ENCODE peak calls at places on chromosome 14, in seven cellular contexts. U is aorta; O is fibroblast of lung; D is effector memory CD4-positive, alpha-beta T cell; E is mammary epithelial cell; H is upper lobe of right lung; P is sigmoid colon. Z is an unnamed sample.

GRCh38 chr14:85599939-85600338 is 70.0 kb downstream of the FLRT2 start:
- DNase-seq in U (no peak), O (peak; percentile 76), D (no peak), E (no peak), H (no peak), P (no peak), Z (no peak)

GRCh38 chr14:68210729-68211299 is 391.2 kb downstream of the RAD51B start:
- DNase-seq in U (no peak), O (peak; percentile 99), D (peak; percentile 8), E (peak; percentile 95), H (no peak), P (no peak), Z (peak; percentile 80)

GRCh38 chr14:51398898-51399297 is 158.9 kb downstream of the TMX1 start:
- DNase-seq in U (no peak), O (peak; percentile 84), D (no peak), E (peak; percentile 99), H (no peak), P (no peak), Z (no peak)

GRCh38 chr14:104194016-104194415 is 55.6 kb downstream of the KIF26A start:
- DNase-seq in U (no peak), O (no peak), D (no peak), E (no peak), H (no peak), P (no peak), Z (no peak)

GRCh38 chr14:36656769-36657408 is 4.8 kb upstream of the PAX9 start:
- DNase-seq in U (no peak), O (no peak), D (no peak), E (no peak), H (no peak), P (no peak), Z (no peak)

GRCh38 chr14:56248442-56248841 is 130.2 kb downstream of the PELI2 start:
- DNase-seq in U (no peak), O (no peak), D (no peak), E (no peak), H (no peak), P (no peak), Z (no peak)

GRCh38 chr14:88233915-88234314 is 89.2 kb downstream of the KCNK10 start:
- DNase-seq in U (no peak), O (no peak), D (no peak), E (no peak), H (no peak), P (no peak), Z (peak; percentile 17)

GRCh38 chr14:36507847-36508417 is 12.1 kb downstream of the NKX2-1 start:
- DNase-seq in U (no peak), O (no peak), D (no peak), E (no peak), H (no peak), P (no peak), Z (no peak)

GRCh38 chr14:74572829-74573360 is 39.1 kb downstream of the LTBP2 start:
- DNase-seq in U (peak; percentile 47), O (peak; percentile 75), D (no peak), E (peak; percentile 84), H (no peak), P (no peak), Z (no peak)

GRCh38 chr14:33810308-33810707 is 140.6 kb downstream of the EGLN3 start:
- DNase-seq in U (no peak), O (no peak), D (no peak), E (no peak), H (no peak), P (no peak), Z (no peak)

GRCh38 chr14:52068741-52069616 is at the start of gene NID2:
- DNase-seq in U (peak; percentile 94), O (peak; percentile 88), D (no peak), E (peak; percentile 50), H (peak; percentile 71), P (peak; percentile 97), Z (no peak)

GRCh38 chr14:51219473-51220448 is 20.3 kb upstream of the TMX1 start:
- DNase-seq in U (no peak), O (peak; percentile 30), D (no peak), E (no peak), H (no peak), P (no peak), Z (peak; percentile 6)

GRCh38 chr14:92880851-92881250 is 42.1 kb upstream of the CHGA start:
- DNase-seq in U (no peak), O (peak; percentile 6), D (no peak), E (peak; percentile 58), H (no peak), P (no peak), Z (peak; percentile 21)

GRCh38 chr14:68295316-68295816 is 475.8 kb downstream of the RAD51B start:
- DNase-seq in U (no peak), O (no peak), D (no peak), E (no peak), H (no peak), P (no peak), Z (peak; percentile 58)

GRCh38 chr14:45673420-45673819 is 420.4 kb upstream of the MIS18BP1 start:
- DNase-seq in U (no peak), O (no peak), D (no peak), E (no peak), H (no peak), P (no peak), Z (no peak)

GRCh38 chr14:62691613-62692489 is 353.4 kb downstream of the KCNH5 start:
- DNase-seq in U (no peak), O (peak; percentile 99), D (no peak), E (peak; percentile 98), H (no peak), P (no peak), Z (peak; percentile 96)

DNA sequence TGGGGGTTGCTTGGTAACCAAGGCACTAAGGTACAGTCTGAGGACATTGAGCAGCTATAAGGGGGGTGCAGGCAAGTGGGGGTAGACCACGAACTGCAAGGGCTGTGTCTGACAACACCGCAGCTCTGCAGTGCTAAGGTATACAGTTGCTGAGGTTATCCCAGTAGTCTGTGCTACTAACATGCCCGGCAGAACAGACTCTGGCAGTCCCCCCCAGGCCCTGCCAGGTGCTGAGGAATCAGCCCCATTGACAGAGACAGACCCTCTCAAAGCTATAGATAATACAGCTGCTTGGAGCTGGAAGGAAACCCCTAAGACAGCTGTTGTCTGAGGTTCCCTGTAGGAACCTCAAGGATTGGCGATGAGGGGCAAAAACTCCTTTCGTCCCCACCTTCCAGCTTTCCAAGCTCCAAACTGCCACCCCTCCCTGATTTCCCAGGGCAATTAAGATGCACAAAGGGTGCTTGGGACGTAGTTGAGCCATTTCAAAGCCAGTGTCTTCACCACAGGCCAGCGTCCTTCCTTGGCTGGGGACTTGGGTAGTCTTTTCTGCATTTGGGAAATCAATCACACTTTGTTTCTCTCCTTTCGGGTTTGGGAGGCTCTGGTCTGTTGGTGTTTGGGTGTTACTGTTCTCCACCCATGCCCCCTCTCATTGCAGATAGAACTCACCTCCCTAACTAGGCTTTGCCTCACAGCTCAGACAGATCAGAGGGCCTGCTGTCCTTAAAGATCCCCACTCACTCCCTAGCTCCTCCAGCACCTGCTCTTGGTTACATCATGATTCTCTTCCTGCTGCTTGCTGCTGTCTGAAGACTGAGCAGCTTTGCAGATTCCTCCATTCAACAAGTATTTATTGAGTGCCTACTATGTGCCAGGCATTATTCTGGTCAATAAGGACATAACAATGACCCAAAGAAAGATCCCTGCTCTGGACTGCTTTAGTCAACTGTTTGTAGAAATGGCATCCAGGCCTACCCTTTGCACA is 2.0 kb upstream of the MYH7 start:
- DNase-seq in U (no peak), O (no peak), D (no peak), E (no peak), H (no peak), P (no peak), Z (no peak)
- H3K27me3 ChIP-seq in U (no peaks in the 10 kb centered on the region), O (peaks cover 5% of the 10 kb centered on the region), D (no peaks in the 10 kb centered on the region), E (no peaks in the 10 kb centered on the region), H (no peaks in the 10 kb centered on the region), P (no peaks in the 10 kb centered on the region), Z (no peaks in the 10 kb centered on the region)

DNA sequence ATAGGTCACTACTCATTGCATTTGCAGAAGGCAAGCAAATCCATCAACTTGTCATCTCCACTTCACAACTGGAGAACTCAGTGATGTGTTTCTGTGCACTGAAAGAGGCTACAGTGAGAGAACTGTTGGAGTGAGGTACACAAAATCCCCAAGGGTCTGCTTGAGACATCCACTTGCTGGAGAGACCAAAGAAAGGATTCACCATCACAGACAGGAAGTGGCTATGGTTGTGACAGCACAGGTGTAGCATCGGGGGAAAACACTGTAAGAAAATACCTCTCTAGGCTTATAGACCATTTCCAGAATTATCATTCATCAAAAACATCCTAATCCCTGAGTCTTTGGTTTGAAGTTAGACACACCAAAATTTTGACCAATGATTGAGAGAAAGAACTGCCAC is 201.3 kb upstream of the OR4E1 start:
- DNase-seq in U (no peak), O (no peak), D (no peak), E (no peak), H (no peak), P (no peak), Z (peak; percentile 11)
- H3K27ac ChIP-seq in U (no peak overlapping the region), O (no peak overlapping the region), D (peak overlapping the region; percentile 54), E (no peak overlapping the region), H (peak overlapping the region; percentile 52), P (no peak overlapping the region), Z (no peak overlapping the region)

GRCh38 chr14:70188608-70189540 is at the start of gene SLC8A3:
- DNase-seq in U (peak; percentile 74), O (peak; percentile 48), D (no peak), E (peak; percentile 57), H (peak; percentile 66), P (no peak), Z (peak; percentile 3)

GRCh38 chr14:70188292-70188607 is 501 bp downstream of the SLC8A3 start:
- DNase-seq in U (no peak), O (peak; percentile 9), D (no peak), E (no peak), H (no peak), P (no peak), Z (no peak)

GRCh38 chr14:70186826-70187483 is 1.8 kb downstream of the SLC8A3 start:
- DNase-seq in U (no peak), O (peak; percentile 1), D (no peak), E (no peak), H (no peak), P (no peak), Z (no peak)

GRCh38 chr14:70190156-70190555 is 1.4 kb upstream of the SLC8A3 start:
- DNase-seq in U (no peak), O (no peak), D (no peak), E (no peak), H (no peak), P (no peak), Z (no peak)

DNA sequence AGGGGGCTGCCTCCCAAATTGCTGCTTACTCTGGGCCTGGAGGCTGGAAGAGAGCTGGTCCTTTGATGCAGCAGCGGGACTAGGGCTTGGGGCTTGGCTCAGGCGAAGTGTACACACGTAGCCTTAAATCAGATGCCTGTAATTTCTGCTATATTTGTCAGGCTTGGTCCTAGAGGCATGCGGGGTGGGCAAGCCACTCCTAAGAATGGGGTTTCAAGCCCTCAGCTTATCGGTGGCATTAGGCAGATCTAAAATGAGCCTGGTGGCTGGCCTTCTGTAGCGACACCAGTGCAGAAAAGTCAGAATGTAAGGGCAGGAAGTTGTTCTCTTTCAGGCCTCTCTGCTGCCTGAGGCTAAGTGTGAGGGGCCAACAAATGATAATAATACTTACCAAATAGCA is 927 bp upstream of the SLC8A3 start:
- DNase-seq in U (no peak), O (no peak), D (no peak), E (no peak), H (no peak), P (no peak), Z (no peak)
- H3K27me3 ChIP-seq in U (no peaks in the 10 kb centered on the region), O (peaks cover 3% of the 10 kb centered on the region), D (peaks cover 6% of the 10 kb centered on the region), E (no peaks in the 10 kb centered on the region), H (peaks cover 70% of the 10 kb centered on the region), P (peaks cover 33% of the 10 kb centered on the region), Z (no peaks in the 10 kb centered on the region)

DNA sequence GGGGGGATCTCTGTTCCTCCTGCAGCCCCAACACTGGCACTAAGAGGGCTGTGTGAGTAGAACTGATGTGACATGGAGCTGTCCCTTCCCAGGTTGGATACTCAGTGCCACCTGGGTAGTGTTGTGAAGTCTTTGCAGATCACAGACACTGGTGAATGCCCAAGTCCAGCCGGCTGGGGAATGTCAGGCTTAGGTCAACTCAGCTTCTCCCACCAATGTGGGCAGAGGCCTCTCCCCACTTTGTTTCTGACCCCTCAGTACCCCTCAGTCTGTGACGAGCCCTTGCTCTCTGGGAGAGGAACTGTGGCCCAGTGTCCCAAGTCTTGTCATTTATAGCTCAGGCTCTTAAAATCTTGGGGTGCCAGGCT is 11.3 kb downstream of the SLC25A29 start:
- DNase-seq in U (peak; percentile 34), O (no peak), D (no peak), E (no peak), H (peak; percentile 29), P (peak; percentile 56), Z (no peak)
- H3K27ac ChIP-seq in U (no peak overlapping the region), O (no peak overlapping the region), D (no peak overlapping the region), E (no peak overlapping the region), H (no peak overlapping the region), P (no peak overlapping the region), Z (no peak overlapping the region)

Z was measured in small intestine.